ENCODE peak calls at places on chromosomes 4 and X, in six cellular contexts. One of them, this sample, is unnamed.

GRCh38 chr4:184850431-184851199 is 24.8 kb upstream of the ACSL1 start:
- DNase-seq in NAMALWA: no peak
- DNase-seq in D341Med: no peak
- DNase-seq in LoVo: no peak
- DNase-seq in islet precursor cell: no peak
- DNase-seq in suprapubic skin: no peak
- DNase-seq in this sample: no peak

GRCh38 chrX:115949900-115950822 is 220.4 kb upstream of the AGTR2 start:
- DNase-seq in D341Med: no peak
- DNase-seq in islet precursor cell: no peak
- DNase-seq in NAMALWA: peak
- DNase-seq in suprapubic skin: no peak
- DNase-seq in LoVo: no peak
- DNase-seq in this sample: peak

GRCh38 chrX:14073561-14073960 is 43.9 kb upstream of the GEMIN8 start:
- DNase-seq in NAMALWA: no peak
- DNase-seq in LoVo: no peak
- DNase-seq in islet precursor cell: no peak
- DNase-seq in D341Med: no peak
- DNase-seq in suprapubic skin: no peak
- DNase-seq in this sample: no peak

GRCh38 chrX:55908685-55909212 is 191.2 kb downstream of the RRAGB start:
- DNase-seq in NAMALWA: peak
- DNase-seq in D341Med: peak
- DNase-seq in suprapubic skin: no peak
- DNase-seq in LoVo: peak
- DNase-seq in islet precursor cell: peak
- DNase-seq in this sample: no peak

GRCh38 chr4:158129649-158130048 is 43.2 kb downstream of the GASK1B start:
- DNase-seq in LoVo: no peak
- DNase-seq in suprapubic skin: no peak
- DNase-seq in islet precursor cell: no peak
- DNase-seq in NAMALWA: no peak
- DNase-seq in D341Med: no peak
- DNase-seq in this sample: no peak

GRCh38 chr4:15303052-15303641 is 124.7 kb upstream of the C1QTNF7 start:
- DNase-seq in LoVo: no peak
- DNase-seq in islet precursor cell: peak
- DNase-seq in suprapubic skin: no peak
- DNase-seq in D341Med: no peak
- DNase-seq in NAMALWA: no peak
- DNase-seq in this sample: no peak

GRCh38 chr4:72701987-72702819 is 133.2 kb upstream of the ADAMTS3 start:
- DNase-seq in LoVo: peak
- DNase-seq in NAMALWA: peak
- DNase-seq in suprapubic skin: no peak
- DNase-seq in D341Med: peak
- DNase-seq in islet precursor cell: peak
- DNase-seq in this sample: no peak

GRCh38 chrX:31199770-31200114 is 127.9 kb upstream of the FTHL17 start:
- DNase-seq in suprapubic skin: no peak
- DNase-seq in NAMALWA: no peak
- DNase-seq in D341Med: no peak
- DNase-seq in islet precursor cell: no peak
- DNase-seq in LoVo: no peak
- DNase-seq in this sample: no peak

GRCh38 chr4:158315706-158316105 is 105.4 kb downstream of the TMEM144 start:
- DNase-seq in NAMALWA: no peak
- DNase-seq in D341Med: no peak
- DNase-seq in islet precursor cell: no peak
- DNase-seq in LoVo: no peak
- DNase-seq in suprapubic skin: no peak
- DNase-seq in this sample: no peak

GRCh38 chr4:180031330-180031729 is 2211.9 kb upstream of the TENM3 start:
- DNase-seq in NAMALWA: no peak
- DNase-seq in suprapubic skin: no peak
- DNase-seq in D341Med: no peak
- DNase-seq in LoVo: no peak
- DNase-seq in islet precursor cell: no peak
- DNase-seq in this sample: no peak

GRCh38 chrX:97234471-97235097 is 350.9 kb downstream of the RPA4 start:
- DNase-seq in NAMALWA: peak
- DNase-seq in LoVo: no peak
- DNase-seq in D341Med: no peak
- DNase-seq in islet precursor cell: no peak
- DNase-seq in suprapubic skin: no peak
- DNase-seq in this sample: no peak

GRCh38 chrX:37986893-37987292 is 19.5 kb upstream of the SYTL5 start:
- DNase-seq in suprapubic skin: no peak
- DNase-seq in LoVo: no peak
- DNase-seq in NAMALWA: no peak
- DNase-seq in islet precursor cell: no peak
- DNase-seq in D341Med: no peak
- DNase-seq in this sample: no peak